ENCODE peak calls at places on chromosomes 12 and 14, in five cellular contexts. V, D, N, A and J are unnamed samples.

GRCh38 chr12:116361404-116362223 is 84.1 kb upstream of the MED13L start:
- DNase-seq in V (no peak), D (no peak), N (peak; percentile 58), A (no peak), J (no peak)

GRCh38 chr12:127133675-127134335 is 1133.2 kb upstream of the TMEM132C start:
- DNase-seq in V (no peak), D (no peak), N (no peak), A (peak; percentile 16), J (no peak)

GRCh38 chr12:89450922-89451321 is 73.7 kb downstream of the GALNT4 start:
- DNase-seq in V (peak; percentile 68), D (no peak), N (no peak), A (peak; percentile 80), J (peak; percentile 83)

GRCh38 chr14:96852823-96853422 is 55.7 kb downstream of the VRK1 start:
- DNase-seq in V (peak; percentile 40), D (no peak), N (no peak), A (peak; percentile 78), J (peak; percentile 20)

GRCh38 chr12:19884081-19884480 is 444.8 kb downstream of the AEBP2 start:
- DNase-seq in V (no peak), D (no peak), N (no peak), A (peak; percentile 58), J (no peak)

GRCh38 chr14:105860615-105861580 is 334.5 kb downstream of the TMEM121 start:
- DNase-seq in V (no peak), D (no peak), N (peak; percentile 14), A (no peak), J (no peak)

GRCh38 chr14:23538049-23538718 is 13.4 kb downstream of the ZFHX2 start:
- DNase-seq in V (no peak), D (no peak), N (no peak), A (no peak), J (no peak)

GRCh38 chr14:37150414-37150813 is 22.0 kb downstream of the SLC25A21 start:
- DNase-seq in V (peak; percentile 42), D (peak; percentile 22), N (no peak), A (peak; percentile 69), J (peak; percentile 16)

GRCh38 chr14:77645520-77646230 is 29.2 kb upstream of the SPTLC2 start:
- DNase-seq in V (no peak), D (no peak), N (no peak), A (no peak), J (no peak)

GRCh38 chr14:89386214-89386886 is 30.7 kb downstream of the FOXN3 start:
- DNase-seq in V (peak; percentile 9), D (no peak), N (no peak), A (no peak), J (peak; percentile 65)

GRCh38 chr12:46263140-46264017 is 5.5 kb downstream of the SLC38A1 start:
- DNase-seq in V (no peak), D (no peak), N (no peak), A (no peak), J (no peak)

GRCh38 chr12:4910502-4911315 is 1.0 kb downstream of the KCNA1 start:
- DNase-seq in V (peak; percentile 28), D (no peak), N (no peak), A (peak; percentile 3), J (no peak)

GRCh38 chr12:571795-572531 is 91.3 kb downstream of the NINJ2 start:
- DNase-seq in V (peak; percentile 38), D (no peak), N (no peak), A (no peak), J (no peak)

GRCh38 chr14:89245802-89246201 is 171.2 kb downstream of the FOXN3 start:
- DNase-seq in V (no peak), D (no peak), N (no peak), A (no peak), J (no peak)

GRCh38 chr12:65039306-65039705 is 81.8 kb downstream of the WIF1 start:
- DNase-seq in V (no peak), D (no peak), N (no peak), A (no peak), J (no peak)

GRCh38 chr14:91352101-91352500 is 65.5 kb downstream of the CCDC88C start:
- DNase-seq in V (no peak), D (peak; percentile 41), N (no peak), A (peak; percentile 22), J (peak; percentile 18)

GRCh38 chr12:80935076-80935475 is 2.7 kb downstream of the LIN7A start:
- DNase-seq in V (no peak), D (no peak), N (no peak), A (no peak), J (no peak)

GRCh38 chr12:109741970-109742372 is 28.3 kb downstream of the FAM222A start:
- DNase-seq in V (no peak), D (no peak), N (no peak), A (no peak), J (no peak)

GRCh38 chr12:109228664-109229063 is 80.4 kb downstream of the FOXN4 start:
- DNase-seq in V (peak; percentile 24), D (no peak), N (no peak), A (no peak), J (no peak)

GRCh38 chr12:9587903-9588600 is 19.7 kb downstream of the KLRB1 start:
- DNase-seq in V (no peak), D (no peak), N (no peak), A (no peak), J (no peak)

GRCh38 chr14:104664107-104664506 is 25.3 kb upstream of the INF2 start:
- DNase-seq in V (no peak), D (no peak), N (no peak), A (no peak), J (no peak)

GRCh38 chr14:91883770-91884169 is 16.4 kb upstream of the TC2N start:
- DNase-seq in V (no peak), D (no peak), N (no peak), A (peak; percentile 66), J (no peak)

GRCh38 chr12:111078731-111079130 is 158.4 kb upstream of the MYL2 start:
- DNase-seq in V (no peak), D (no peak), N (no peak), A (no peak), J (no peak)

GRCh38 chr12:23781118-23781517 is 168.4 kb downstream of the SOX5 start:
- DNase-seq in V (no peak), D (no peak), N (no peak), A (no peak), J (no peak)

GRCh38 chr12:93081810-93082165 is 152.7 kb upstream of the EEA1 start:
- DNase-seq in V (no peak), D (no peak), N (no peak), A (no peak), J (no peak)

GRCh38 chr12:100026241-100026640 is 41.5 kb upstream of the ANKS1B start:
- DNase-seq in V (no peak), D (no peak), N (no peak), A (no peak), J (no peak)

GRCh38 chr12:27180862-27181261 is 63.2 kb upstream of the STK38L start:
- DNase-seq in V (no peak), D (no peak), N (no peak), A (no peak), J (peak; percentile 56)

GRCh38 chr12:27525373-27525772 is 1.4 kb downstream of the PPFIBP1 start:
- DNase-seq in V (peak; percentile 83), D (no peak), N (no peak), A (peak; percentile 85), J (peak; percentile 79)

GRCh38 chr12:6044082-6044481 is 80.4 kb downstream of the VWF start:
- DNase-seq in V (peak; percentile 85), D (no peak), N (no peak), A (no peak), J (no peak)

GRCh38 chr12:77372469-77372868 is 307.1 kb upstream of the E2F7 start:
- DNase-seq in V (no peak), D (no peak), N (no peak), A (no peak), J (no peak)

GRCh38 chr12:67827820-67828383 is 161.3 kb upstream of the IFNG-AS1 start:
- DNase-seq in V (peak; percentile 95), D (no peak), N (peak; percentile 32), A (peak; percentile 93), J (peak; percentile 99)